ENCODE peak calls at places on chromosomes 7 and 10, in five cellular contexts. One of them, this sample, is unnamed.

GRCh38 chr7:129231666-129232065 is 6.8 kb downstream of the AHCYL2 start:
- DNase-seq in NCI-H345: no peak
- DNase-seq in stimulated activated CD4-positive, alpha-beta T cell treated with anti-CD3 and anti-CD28 coated beads, Interleukin-1b, Interleukin-23, amount 100 ng/mL, for 24 hours: no peak
- DNase-seq in neural crest cell: no peak
- DNase-seq in amygdala: no peak
- DNase-seq in this sample: no peak

GRCh38 chr10:78331391-78331922 is 297.8 kb downstream of the RPS24 start:
- DNase-seq in amygdala: no peak
- DNase-seq in neural crest cell: no peak
- DNase-seq in stimulated activated CD4-positive, alpha-beta T cell treated with anti-CD3 and anti-CD28 coated beads, Interleukin-1b, Interleukin-23, amount 100 ng/mL, for 24 hours: no peak
- DNase-seq in NCI-H345: no peak
- DNase-seq in this sample: no peak

GRCh38 chr10:59587756-59588140 is 121.9 kb downstream of the SLC16A9 start:
- DNase-seq in stimulated activated CD4-positive, alpha-beta T cell treated with anti-CD3 and anti-CD28 coated beads, Interleukin-1b, Interleukin-23, amount 100 ng/mL, for 24 hours: no peak
- DNase-seq in NCI-H345: no peak
- DNase-seq in neural crest cell: no peak
- DNase-seq in amygdala: no peak
- DNase-seq in this sample: no peak

GRCh38 chr7:43583424-43584199 is 704 bp downstream of the STK17A start:
- DNase-seq in neural crest cell: peak
- DNase-seq in stimulated activated CD4-positive, alpha-beta T cell treated with anti-CD3 and anti-CD28 coated beads, Interleukin-1b, Interleukin-23, amount 100 ng/mL, for 24 hours: peak
- DNase-seq in NCI-H345: peak
- DNase-seq in amygdala: peak
- DNase-seq in this sample: peak

GRCh38 chr10:50506861-50507573 is 116.7 kb downstream of the SGMS1 start:
- DNase-seq in NCI-H345: no peak
- DNase-seq in neural crest cell: no peak
- DNase-seq in stimulated activated CD4-positive, alpha-beta T cell treated with anti-CD3 and anti-CD28 coated beads, Interleukin-1b, Interleukin-23, amount 100 ng/mL, for 24 hours: no peak
- DNase-seq in amygdala: peak
- DNase-seq in this sample: peak

GRCh38 chr7:50626286-50626685 is 61.1 kb upstream of the DDC start:
- DNase-seq in neural crest cell: no peak
- DNase-seq in amygdala: no peak
- DNase-seq in stimulated activated CD4-positive, alpha-beta T cell treated with anti-CD3 and anti-CD28 coated beads, Interleukin-1b, Interleukin-23, amount 100 ng/mL, for 24 hours: no peak
- DNase-seq in NCI-H345: no peak
- DNase-seq in this sample: no peak

GRCh38 chr10:61904711-61905445 is 3.4 kb downstream of the ARID5B start:
- DNase-seq in NCI-H345: no peak
- DNase-seq in stimulated activated CD4-positive, alpha-beta T cell treated with anti-CD3 and anti-CD28 coated beads, Interleukin-1b, Interleukin-23, amount 100 ng/mL, for 24 hours: no peak
- DNase-seq in neural crest cell: no peak
- DNase-seq in amygdala: peak
- DNase-seq in this sample: no peak

GRCh38 chr10:35384265-35384868 is 48.1 kb downstream of the CCNY start:
- DNase-seq in amygdala: no peak
- DNase-seq in stimulated activated CD4-positive, alpha-beta T cell treated with anti-CD3 and anti-CD28 coated beads, Interleukin-1b, Interleukin-23, amount 100 ng/mL, for 24 hours: no peak
- DNase-seq in neural crest cell: no peak
- DNase-seq in NCI-H345: peak
- DNase-seq in this sample: no peak

GRCh38 chr7:94449151-94449725 is 54.5 kb downstream of the COL1A2 start:
- DNase-seq in neural crest cell: no peak
- DNase-seq in stimulated activated CD4-positive, alpha-beta T cell treated with anti-CD3 and anti-CD28 coated beads, Interleukin-1b, Interleukin-23, amount 100 ng/mL, for 24 hours: no peak
- DNase-seq in NCI-H345: peak
- DNase-seq in amygdala: no peak
- DNase-seq in this sample: no peak

This sample was measured in hypothalamus.